ENCODE peak calls at places on chromosomes 6 and 20, in ten cellular contexts. V is brain microvascular endothelial cell; F is CD8-positive, alpha-beta T cell; H is left ventricle myocardium inferior; T is astrocyte of the cerebellum; Z is hepatocyte; O is fibroblast of lung; N is RWPE2; I is psoas muscle; B is D721Med. Q is an unnamed sample.

GRCh38 chr6:113672691-113673149 is 184.4 kb upstream of the MARCKS start:
- DNase-seq in V (no peak), N (no peak), I (peak; percentile 80), H (peak; percentile 66), B (no peak), Z (no peak), O (peak; percentile 77), T (no peak), F (no peak), Q (peak; percentile 52)

GRCh38 chr20:46004813-46005505 is 3.7 kb upstream of the MMP9 start:
- DNase-seq in Z (no peak), O (no peak), T (no peak), F (peak; percentile 10), H (no peak), V (no peak), B (no peak), N (peak; percentile 97), I (no peak), Q (no peak)

GRCh38 chr6:71726121-71726520 is 160.2 kb upstream of the RIMS1 start:
- DNase-seq in O (no peak), H (no peak), T (no peak), N (no peak), V (no peak), Z (no peak), I (no peak), B (no peak), F (no peak), Q (no peak)

GRCh38 chr6:119207973-119208725 is 129.7 kb upstream of the FAM184A start:
- DNase-seq in O (peak; percentile 71), F (no peak), B (no peak), Z (no peak), I (no peak), T (peak; percentile 90), H (no peak), V (peak; percentile 31), N (no peak), Q (peak; percentile 50)

GRCh38 chr6:4581468-4582420 is 194.5 kb upstream of the CDYL start:
- DNase-seq in O (peak; percentile 98), V (peak; percentile 88), T (peak; percentile 91), H (no peak), F (no peak), N (no peak), I (no peak), Z (peak; percentile 13), B (no peak), Q (peak; percentile 73)

GRCh38 chr6:126873351-126873750 is 245.1 kb upstream of the RSPO3 start:
- DNase-seq in H (no peak), I (no peak), O (no peak), B (no peak), V (peak; percentile 31), F (no peak), N (no peak), T (peak; percentile 3), Z (no peak), Q (no peak)

GRCh38 chr20:31494131-31494530 is 19.0 kb downstream of the REM1 start:
- DNase-seq in V (no peak), N (no peak), Z (peak; percentile 48), B (no peak), I (no peak), F (no peak), O (peak; percentile 31), T (no peak), H (no peak), Q (no peak)

GRCh38 chr20:23082846-23083552 is 3.1 kb downstream of the CD93 start:
- DNase-seq in T (no peak), F (no peak), B (no peak), I (no peak), H (no peak), N (no peak), Z (no peak), V (no peak), O (no peak), Q (no peak)

GRCh38 chr20:54083459-54083858 is 13.1 kb upstream of the BCAS1 start:
- DNase-seq in Z (no peak), I (no peak), O (no peak), B (no peak), F (no peak), V (no peak), T (no peak), N (no peak), H (no peak), Q (no peak)

GRCh38 chr6:38861957-38862401 is 146.9 kb downstream of the DNAH8 start:
- DNase-seq in B (no peak), O (no peak), T (no peak), N (no peak), I (no peak), H (no peak), F (no peak), Z (no peak), V (no peak), Q (no peak)

DNA sequence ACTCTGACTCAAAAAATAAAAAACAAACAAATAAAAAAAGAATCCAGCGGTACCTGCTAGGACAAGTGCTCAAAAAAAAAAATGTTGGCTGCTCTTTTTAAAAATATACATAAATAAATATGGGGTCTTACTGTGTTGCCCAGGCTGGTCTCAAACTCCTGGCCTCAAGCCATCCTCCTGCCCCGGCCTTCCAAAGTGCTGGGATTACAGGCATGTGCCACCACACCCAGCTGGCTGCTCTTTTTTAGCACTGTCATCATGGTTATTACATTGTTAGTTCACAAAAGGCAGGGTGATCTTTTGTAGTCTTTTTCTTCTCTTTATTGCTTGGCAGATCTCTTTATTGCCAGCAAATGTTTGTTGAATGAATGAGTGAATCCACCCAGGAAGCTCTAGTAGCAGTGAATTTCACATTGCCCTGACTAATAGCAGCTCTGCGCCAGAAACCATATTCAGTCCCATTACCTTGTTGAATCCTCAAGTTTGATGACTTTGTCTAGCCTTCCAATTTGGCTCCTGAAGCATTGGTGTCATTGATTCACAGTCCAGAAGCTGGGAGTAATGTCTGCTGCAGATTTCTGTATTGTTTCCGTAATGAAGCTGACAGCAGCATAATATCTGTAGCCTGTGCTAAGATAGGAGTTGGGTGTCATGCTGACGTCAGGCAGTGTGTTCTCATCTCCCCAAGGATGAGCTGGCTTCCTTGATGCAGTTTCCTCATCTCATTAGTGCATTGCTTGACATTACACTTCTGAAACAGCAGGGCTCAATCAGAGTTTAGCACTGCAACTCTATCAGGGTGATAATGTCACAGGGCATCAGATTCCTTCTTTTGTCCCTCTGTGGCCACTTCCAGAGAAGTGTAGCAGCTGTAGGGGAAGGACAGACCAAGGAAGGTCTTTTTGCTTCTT is 84.9 kb upstream of the TGM3 start:
- DNase-seq in O (peak; percentile 68), I (no peak), V (peak; percentile 53), H (peak; percentile 29), T (no peak), F (no peak), B (no peak), N (no peak), Z (peak; percentile 19), Q (peak; percentile 49)
- TF ChIP-seq CTCF in O (no peak), I (no peak), V (no peak), H (no peak), T (no peak), F (no peak), B (no peak), N (no peak), Z (no peak), Q (no peak)

DNA sequence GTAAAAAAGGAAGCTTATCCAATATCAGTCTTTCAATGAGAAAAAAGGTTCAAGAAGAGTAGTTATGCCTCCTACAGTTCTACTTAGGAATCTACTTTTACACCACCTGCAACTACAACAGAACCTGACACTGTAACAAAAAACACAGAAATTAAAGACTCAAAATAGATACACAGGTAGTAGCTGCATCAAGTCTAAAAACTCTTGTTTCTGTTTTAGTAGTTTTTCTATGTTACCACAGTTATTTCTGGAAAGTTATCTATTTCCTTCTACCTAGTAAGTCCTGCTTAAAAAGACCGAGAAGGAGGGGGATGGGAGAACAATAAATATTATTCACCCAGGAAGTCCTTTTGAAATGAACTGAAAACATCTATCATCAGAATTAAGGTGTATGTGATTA is 52.5 kb downstream of the ATG5 start:
- DNase-seq in Z (no peak), H (no peak), O (no peak), V (no peak), B (no peak), T (no peak), I (no peak), F (no peak), N (no peak), Q (no peak)
- TF ChIP-seq CTCF in Z (no peak), H (no peak), O (no peak), V (no peak), B (no peak), T (no peak), I (no peak), F (no peak), N (no peak), Q (no peak)

GRCh38 chr6:148529010-148529409 is 186.4 kb downstream of the SASH1 start:
- DNase-seq in I (no peak), V (no peak), F (no peak), T (no peak), N (no peak), H (no peak), O (no peak), Z (no peak), B (no peak), Q (no peak)

GRCh38 chr6:148526145-148526544 is 183.5 kb downstream of the SASH1 start:
- DNase-seq in B (no peak), N (no peak), I (no peak), Z (no peak), O (no peak), T (no peak), H (no peak), F (no peak), V (no peak), Q (no peak)

GRCh38 chr6:148530394-148530923 is 187.8 kb downstream of the SASH1 start:
- DNase-seq in O (peak; percentile 96), F (no peak), H (no peak), I (no peak), N (no peak), Z (peak; percentile 22), B (no peak), V (peak; percentile 92), T (no peak), Q (peak; percentile 81)

GRCh38 chr6:148530976-148531375 is 188.3 kb downstream of the SASH1 start:
- DNase-seq in N (no peak), Z (no peak), H (no peak), O (peak; percentile 79), I (no peak), V (no peak), B (no peak), F (no peak), T (no peak), Q (no peak)

DNA sequence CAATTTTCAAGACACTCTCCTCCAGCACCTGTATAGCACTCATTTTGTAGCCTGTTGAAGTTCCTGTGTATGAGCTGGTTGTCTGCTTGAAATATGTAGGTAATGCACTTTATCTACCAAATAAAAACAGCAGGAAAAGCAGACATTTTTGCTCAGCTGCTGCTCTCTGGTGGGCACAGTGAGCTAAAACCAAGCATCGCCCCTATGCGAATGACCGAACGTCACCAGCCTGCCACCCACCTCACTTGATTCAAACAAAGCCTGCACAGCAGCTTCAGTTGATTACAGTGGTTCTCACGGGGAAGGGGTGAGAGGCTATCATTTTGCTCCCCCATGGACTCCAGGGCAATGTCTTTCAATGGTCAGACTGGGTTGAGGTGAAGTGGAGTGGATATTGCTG is 185.7 kb downstream of the SASH1 start:
- DNase-seq in V (no peak), T (no peak), O (peak; percentile 23), I (no peak), F (no peak), B (no peak), H (no peak), N (no peak), Z (no peak), Q (no peak)
- TF ChIP-seq CTCF in V (peak; percentile 68), T (peak; percentile 38), O (peak; percentile 25), I (no peak), F (no peak), B (no peak), H (no peak), N (peak; percentile 3), Z (peak; percentile 20), Q (peak; percentile 35)

GRCh38 chr6:106739387-106739786 is 110.0 kb downstream of the QRSL1 start:
- DNase-seq in Z (no peak), N (peak; percentile 77), I (peak; percentile 83), B (no peak), O (no peak), V (no peak), H (peak; percentile 39), F (no peak), T (no peak), Q (no peak)
- TF ChIP-seq CTCF in Z (no peak), N (peak; percentile 30), I (peak; percentile 23), B (no peak), O (no peak), V (no peak), H (peak; percentile 18), F (no peak), T (no peak), Q (no peak)

Q was measured in AG09309.